ENCODE peak calls at places on chromosome 10, in six cellular contexts. One of them, this sample, is unnamed.

GRCh38 chr10:119219747-119220320 is 12.5 kb downstream of the GRK5 start:
- DNase-seq in T-helper 9 cell: no peak
- DNase-seq in T-helper 17 cell: no peak
- DNase-seq in HFFc6: no peak
- DNase-seq in IMR-90: no peak
- DNase-seq in suprapubic skin: no peak
- DNase-seq in this sample: peak

GRCh38 chr10:24383681-24384106 is 174.8 kb downstream of the KIAA1217 start:
- DNase-seq in T-helper 9 cell: no peak
- DNase-seq in T-helper 17 cell: no peak
- DNase-seq in HFFc6: peak
- DNase-seq in IMR-90: peak
- DNase-seq in suprapubic skin: peak
- DNase-seq in this sample: peak

GRCh38 chr10:125000366-125001312 is 58.7 kb downstream of the ZRANB1 start:
- DNase-seq in T-helper 9 cell: no peak
- DNase-seq in T-helper 17 cell: no peak
- DNase-seq in HFFc6: no peak
- DNase-seq in IMR-90: peak
- DNase-seq in suprapubic skin: peak
- DNase-seq in this sample: no peak

GRCh38 chr10:63919576-63920279 is 398.5 kb downstream of the REEP3 start:
- DNase-seq in T-helper 9 cell: no peak
- DNase-seq in T-helper 17 cell: no peak
- DNase-seq in HFFc6: no peak
- DNase-seq in IMR-90: no peak
- DNase-seq in suprapubic skin: no peak
- DNase-seq in this sample: no peak

GRCh38 chr10:72176701-72177100 is 39.1 kb upstream of the ANAPC16 start:
- DNase-seq in T-helper 9 cell: no peak
- DNase-seq in T-helper 17 cell: no peak
- DNase-seq in HFFc6: no peak
- DNase-seq in IMR-90: no peak
- DNase-seq in suprapubic skin: no peak
- DNase-seq in this sample: no peak

GRCh38 chr10:126969310-126969709 is 64.1 kb downstream of the DOCK1 start:
- DNase-seq in T-helper 9 cell: no peak
- DNase-seq in T-helper 17 cell: no peak
- DNase-seq in HFFc6: no peak
- DNase-seq in IMR-90: no peak
- DNase-seq in suprapubic skin: peak
- DNase-seq in this sample: no peak

GRCh38 chr10:6204341-6205191 is 1.8 kb downstream of the PFKFB3 start:
- DNase-seq in T-helper 9 cell: no peak
- DNase-seq in T-helper 17 cell: no peak
- DNase-seq in HFFc6: peak
- DNase-seq in IMR-90: peak
- DNase-seq in suprapubic skin: no peak
- DNase-seq in this sample: peak

GRCh38 chr10:114343623-114344306 is 60.5 kb downstream of the AFAP1L2 start:
- DNase-seq in T-helper 9 cell: no peak
- DNase-seq in T-helper 17 cell: no peak
- DNase-seq in HFFc6: no peak
- DNase-seq in IMR-90: no peak
- DNase-seq in suprapubic skin: no peak
- DNase-seq in this sample: no peak

GRCh38 chr10:79562135-79562756 is 2.0 kb upstream of the SFTPA2 start:
- DNase-seq in T-helper 9 cell: peak
- DNase-seq in T-helper 17 cell: peak
- DNase-seq in HFFc6: peak
- DNase-seq in IMR-90: peak
- DNase-seq in suprapubic skin: no peak
- DNase-seq in this sample: peak

GRCh38 chr10:22618081-22618785 is 96.1 kb downstream of the PIP4K2A start:
- DNase-seq in T-helper 9 cell: no peak
- DNase-seq in T-helper 17 cell: no peak
- DNase-seq in HFFc6: peak
- DNase-seq in IMR-90: peak
- DNase-seq in suprapubic skin: no peak
- DNase-seq in this sample: no peak

GRCh38 chr10:106285199-106285598 is 879.3 kb downstream of the SORCS1 start:
- DNase-seq in T-helper 9 cell: no peak
- DNase-seq in T-helper 17 cell: no peak
- DNase-seq in HFFc6: no peak
- DNase-seq in IMR-90: peak
- DNase-seq in suprapubic skin: no peak
- DNase-seq in this sample: peak

GRCh38 chr10:58609525-58610150 is 97.0 kb downstream of the BICC1 start:
- DNase-seq in T-helper 9 cell: no peak
- DNase-seq in T-helper 17 cell: no peak
- DNase-seq in HFFc6: no peak
- DNase-seq in IMR-90: peak
- DNase-seq in suprapubic skin: no peak
- DNase-seq in this sample: no peak

GRCh38 chr10:28841625-28842024 is 164.3 kb downstream of the BAMBI start:
- DNase-seq in T-helper 9 cell: no peak
- DNase-seq in T-helper 17 cell: no peak
- DNase-seq in HFFc6: peak
- DNase-seq in IMR-90: peak
- DNase-seq in suprapubic skin: no peak
- DNase-seq in this sample: peak

This sample was measured in AG20443.